ENCODE peak calls at places on chromosomes 7 and 10, in six cellular contexts. P is transverse colon, H is stomach, T is H1, R is suprapubic skin, D is vagina. X is an unnamed sample.

GRCh38 chr7:68862736-68863135 is 735.5 kb upstream of the AUTS2 start:
- DNase-seq in T (no peak), P (no peak), D (no peak), H (no peak), R (no peak), X (no peak)

GRCh38 chr10:131947631-131948347 is 33.9 kb downstream of the BNIP3 start:
- DNase-seq in P (no peak), R (peak; percentile 31), T (no peak), H (no peak), D (no peak), X (no peak)

GRCh38 chr10:128210215-128211063 is 84.2 kb upstream of the MKI67 start:
- DNase-seq in P (peak; percentile 81), D (peak; percentile 77), T (no peak), H (peak; percentile 78), R (peak; percentile 79), X (peak; percentile 41)

GRCh38 chr10:121608669-121609190 is 10.5 kb upstream of the FGFR2 start:
- DNase-seq in D (no peak), P (peak; percentile 75), T (no peak), R (peak; percentile 64), H (peak; percentile 61), X (no peak)

GRCh38 chr7:96991850-96992623 is 13.3 kb upstream of the DLX6 start:
- DNase-seq in D (no peak), P (no peak), R (no peak), T (no peak), H (no peak), X (no peak)

GRCh38 chr7:29557954-29558353 is 5.7 kb upstream of the PRR15 start:
- DNase-seq in D (no peak), T (no peak), H (no peak), R (no peak), P (no peak), X (no peak)

GRCh38 chr10:95244152-95244551 is 46.7 kb downstream of the PDLIM1 start:
- DNase-seq in R (no peak), H (no peak), P (no peak), D (no peak), T (no peak), X (no peak)

GRCh38 chr7:18858232-18858631 is 259.2 kb downstream of the TWIST1 start:
- DNase-seq in H (no peak), D (no peak), P (no peak), T (no peak), R (no peak), X (no peak)

GRCh38 chr10:67780759-67781538 is 57.0 kb downstream of the DNAJC12 start:
- DNase-seq in T (no peak), H (no peak), R (no peak), P (no peak), D (no peak), X (no peak)

GRCh38 chr7:68276725-68277124 is 1280.1 kb downstream of the TYW1 start:
- DNase-seq in H (no peak), P (no peak), T (no peak), R (no peak), D (no peak), X (no peak)

GRCh38 chr10:117165557-117166419 is 27.7 kb upstream of the VAX1 start:
- DNase-seq in T (peak; percentile 73), D (no peak), R (peak; percentile 64), P (peak; percentile 29), H (no peak), X (no peak)

GRCh38 chr10:21329995-21330627 is 195.4 kb downstream of the SKIDA1 start:
- DNase-seq in T (no peak), H (no peak), D (no peak), P (no peak), R (no peak), X (no peak)

GRCh38 chr7:157500171-157500960 is 163.6 kb downstream of the DNAJB6 start:
- DNase-seq in H (peak; percentile 22), T (no peak), P (no peak), R (no peak), D (no peak), X (no peak)

GRCh38 chr7:154777908-154778307 is 225.0 kb downstream of the PAXIP1 start:
- DNase-seq in T (no peak), P (no peak), R (no peak), H (no peak), D (no peak), X (no peak)

GRCh38 chr10:124728071-124728829 is 15.9 kb downstream of the FAM53B start:
- DNase-seq in D (no peak), T (no peak), P (peak; percentile 39), H (no peak), R (peak; percentile 67), X (no peak)

GRCh38 chr10:107103174-107104025 is 61.1 kb downstream of the SORCS1 start:
- DNase-seq in D (no peak), R (no peak), P (peak; percentile 9), T (no peak), H (no peak), X (no peak)

GRCh38 chr10:123945506-123945905 is 53.9 kb upstream of the CPXM2 start:
- DNase-seq in P (no peak), D (no peak), T (no peak), H (no peak), R (no peak), X (peak; percentile 27)

GRCh38 chr10:4678023-4678950 is 147.7 kb upstream of the AKR1E2 start:
- DNase-seq in T (no peak), R (no peak), D (no peak), P (peak; percentile 18), H (no peak), X (no peak)

DNA sequence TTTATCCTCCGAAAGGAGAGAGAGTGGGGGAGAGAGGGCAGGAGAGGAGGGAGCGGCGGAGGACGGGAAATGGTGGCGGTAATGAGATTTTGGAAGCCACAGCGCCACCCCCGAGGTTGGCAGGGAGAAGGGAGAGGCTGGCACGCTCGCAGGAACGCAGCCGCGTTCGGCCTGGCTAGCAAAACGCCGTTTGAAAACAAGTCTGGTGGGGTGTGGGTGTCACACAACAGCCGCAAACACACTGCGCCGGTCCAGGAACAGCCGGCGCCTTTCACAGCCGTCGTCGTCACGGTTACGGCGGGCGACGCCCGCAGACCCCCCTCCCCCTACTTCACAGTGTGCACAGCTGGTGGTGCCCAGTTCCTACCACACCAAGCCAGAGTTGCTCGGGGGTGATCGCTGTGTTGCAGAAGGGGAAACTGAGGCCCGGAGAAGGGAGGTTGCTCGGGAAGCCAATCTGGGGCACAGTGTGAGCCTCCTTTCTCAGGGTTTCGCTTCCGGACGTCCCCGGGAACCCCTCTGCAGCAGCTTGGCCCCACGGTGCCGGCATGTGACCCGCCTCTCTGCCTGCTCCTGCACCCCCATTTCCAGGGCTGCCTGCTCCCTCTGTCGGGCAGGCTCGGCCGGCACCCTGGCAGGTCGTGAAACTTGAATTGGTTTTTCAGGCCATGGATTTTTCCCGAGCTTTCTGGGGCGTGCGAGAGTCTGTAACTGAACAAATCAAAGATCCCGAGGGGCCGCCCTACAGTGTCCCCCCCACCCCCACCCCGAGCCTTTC is 57.8 kb downstream of the UNCX start:
- DNase-seq in D (no peak), T (no peak), H (peak; percentile 29), P (no peak), R (no peak), X (peak; percentile 28)
- TF ChIP-seq CTCF in D (no peak), T (no peak), H (no peak), P (no peak), R (no peak), X (no peak)

GRCh38 chr7:26190417-26190869 is 10.1 kb downstream of the HNRNPA2B1 start:
- DNase-seq in T (no peak), R (no peak), H (no peak), D (no peak), P (no peak), X (no peak)
- TF ChIP-seq POLR2AphosphoS5 in T (peak; percentile 82), R (no peak), H (no peak), D (no peak), P (no peak), X (no peak)

GRCh38 chr7:101235050-101235449 is 2.6 kb downstream of the CLDN15 start:
- DNase-seq in H (no peak), T (no peak), D (no peak), P (no peak), R (no peak), X (no peak)
- TF ChIP-seq CTCF in H (no peak), T (no peak), D (no peak), P (peak; percentile 40), R (no peak), X (no peak)

DNA sequence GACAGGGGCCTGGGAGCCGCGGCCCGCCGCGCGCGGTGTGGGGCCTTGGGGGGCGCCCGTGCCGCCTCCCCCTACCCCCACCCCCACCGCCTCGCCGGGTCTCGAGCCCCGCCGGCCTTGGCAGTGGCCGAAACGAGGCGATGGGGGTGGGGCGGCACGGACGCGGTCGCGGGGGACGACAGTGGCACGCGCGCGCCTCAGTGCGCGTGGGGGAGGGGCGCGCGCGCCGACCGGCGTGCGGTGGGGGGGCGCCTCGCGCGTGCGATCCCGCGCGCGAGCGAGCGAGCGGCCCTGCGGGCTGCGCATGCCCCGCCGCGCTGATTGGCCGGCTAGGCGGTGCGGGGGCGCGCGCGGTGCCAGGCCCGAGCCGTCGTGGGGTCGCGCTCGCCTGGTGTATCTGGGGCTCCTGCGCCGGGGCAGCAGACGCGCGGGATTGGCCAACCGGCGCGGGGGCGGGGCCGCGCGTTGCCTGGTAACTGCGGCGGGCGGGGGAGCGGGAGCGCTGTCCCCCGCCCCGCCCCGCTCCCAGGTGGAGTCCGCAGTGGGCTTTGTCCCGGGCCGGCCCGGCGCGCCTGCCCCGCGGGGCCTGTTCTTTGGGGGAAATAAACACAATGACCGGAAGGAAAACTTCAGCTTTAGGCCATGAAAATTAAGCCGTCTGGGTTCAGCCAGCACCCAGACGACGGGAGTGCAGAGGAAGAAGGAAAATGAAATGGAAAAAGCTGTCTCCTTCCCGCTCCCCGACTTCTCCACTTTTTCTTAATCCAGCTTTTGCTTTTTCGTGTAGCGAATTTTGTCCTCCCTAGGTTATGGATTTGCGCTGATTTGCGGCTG is 870 bp downstream of the GTF2I start:
- DNase-seq in H (peak; percentile 95), R (peak; percentile 92), P (peak; percentile 94), D (no peak), T (peak; percentile 73), X (peak; percentile 94)
- TF ChIP-seq POLR2AphosphoS5 in H (no peak), R (no peak), P (no peak), D (no peak), T (peak; percentile 84), X (no peak)

GRCh38 chr10:5684971-5685763 is 529 bp downstream of the TASOR2 start:
- DNase-seq in R (peak; percentile 77), H (peak; percentile 66), T (no peak), D (no peak), P (peak; percentile 75), X (peak; percentile 67)
- TF ChIP-seq CTCF in R (peak; percentile 28), H (peak; percentile 32), T (peak; percentile 47), D (no peak), P (peak; percentile 44), X (peak; percentile 45)

X was measured in prostate gland.